ENCODE peak calls at places on chromosomes 7 and 10, in seven cellular contexts. One of them, this sample, is unnamed.

GRCh38 chr10:2980791-2981360 is 86.5 kb upstream of the PFKP start:
- DNase-seq in colonic mucosa: peak
- DNase-seq in left kidney: no peak
- DNase-seq in GM12891: no peak
- DNase-seq in NCI-H524: no peak
- DNase-seq in GM04504: no peak
- DNase-seq in RCC 7860: peak
- DNase-seq in this sample: no peak

GRCh38 chr10:103698266-103698665 is 157.1 kb downstream of the SH3PXD2A start:
- DNase-seq in RCC 7860: no peak
- DNase-seq in GM12891: no peak
- DNase-seq in colonic mucosa: no peak
- DNase-seq in GM04504: no peak
- DNase-seq in NCI-H524: no peak
- DNase-seq in left kidney: no peak
- DNase-seq in this sample: no peak

GRCh38 chr10:36671607-36672006 is 453.8 kb upstream of the ANKRD30A start:
- DNase-seq in GM04504: no peak
- DNase-seq in left kidney: no peak
- DNase-seq in NCI-H524: no peak
- DNase-seq in colonic mucosa: no peak
- DNase-seq in GM12891: no peak
- DNase-seq in RCC 7860: no peak
- DNase-seq in this sample: no peak

GRCh38 chr7:105680505-105681187 is 99.4 kb upstream of the EFCAB10 start:
- DNase-seq in NCI-H524: no peak
- DNase-seq in GM12891: no peak
- DNase-seq in RCC 7860: no peak
- DNase-seq in colonic mucosa: peak
- DNase-seq in GM04504: no peak
- DNase-seq in left kidney: no peak
- DNase-seq in this sample: no peak

GRCh38 chr10:33314788-33315561 is 19.5 kb downstream of the NRP1 start:
- DNase-seq in left kidney: no peak
- DNase-seq in GM04504: no peak
- DNase-seq in GM12891: no peak
- DNase-seq in RCC 7860: no peak
- DNase-seq in NCI-H524: no peak
- DNase-seq in colonic mucosa: no peak
- DNase-seq in this sample: no peak

GRCh38 chr7:24724451-24725190 is 32.6 kb downstream of the GSDME start:
- DNase-seq in RCC 7860: no peak
- DNase-seq in GM04504: no peak
- DNase-seq in left kidney: no peak
- DNase-seq in NCI-H524: no peak
- DNase-seq in GM12891: no peak
- DNase-seq in colonic mucosa: no peak
- DNase-seq in this sample: no peak

GRCh38 chr7:129853661-129854268 is 99.0 kb downstream of the UBE2H start:
- DNase-seq in NCI-H524: no peak
- DNase-seq in GM04504: no peak
- DNase-seq in RCC 7860: no peak
- DNase-seq in GM12891: no peak
- DNase-seq in left kidney: no peak
- DNase-seq in colonic mucosa: no peak
- DNase-seq in this sample: no peak

GRCh38 chr10:16835223-16835622 is 18.0 kb upstream of the RSU1 start:
- DNase-seq in RCC 7860: no peak
- DNase-seq in colonic mucosa: no peak
- DNase-seq in GM12891: no peak
- DNase-seq in left kidney: no peak
- DNase-seq in GM04504: no peak
- DNase-seq in NCI-H524: no peak
- DNase-seq in this sample: no peak

GRCh38 chr7:47520408-47520807 is 61.5 kb downstream of the TNS3 start:
- DNase-seq in GM04504: peak
- DNase-seq in NCI-H524: no peak
- DNase-seq in GM12891: no peak
- DNase-seq in colonic mucosa: peak
- DNase-seq in RCC 7860: no peak
- DNase-seq in left kidney: no peak
- DNase-seq in this sample: no peak

GRCh38 chr10:75405201-75406143 is 3.9 kb upstream of the ZNF503 start:
- DNase-seq in RCC 7860: no peak
- DNase-seq in colonic mucosa: peak
- DNase-seq in GM04504: no peak
- DNase-seq in left kidney: peak
- DNase-seq in NCI-H524: peak
- DNase-seq in GM12891: no peak
- DNase-seq in this sample: no peak

GRCh38 chr10:22534849-22535604 is 179.4 kb downstream of the PIP4K2A start:
- DNase-seq in colonic mucosa: no peak
- DNase-seq in GM04504: no peak
- DNase-seq in RCC 7860: no peak
- DNase-seq in left kidney: no peak
- DNase-seq in NCI-H524: no peak
- DNase-seq in GM12891: no peak
- DNase-seq in this sample: peak

GRCh38 chr7:93723424-93724124 is 149.1 kb upstream of the CALCR start:
- DNase-seq in left kidney: no peak
- DNase-seq in NCI-H524: no peak
- DNase-seq in colonic mucosa: no peak
- DNase-seq in GM04504: no peak
- DNase-seq in RCC 7860: no peak
- DNase-seq in GM12891: no peak
- DNase-seq in this sample: no peak

GRCh38 chr10:78597791-78598555 is 470.8 kb upstream of the ZMIZ1 start:
- DNase-seq in GM12891: no peak
- DNase-seq in RCC 7860: no peak
- DNase-seq in left kidney: no peak
- DNase-seq in NCI-H524: no peak
- DNase-seq in GM04504: no peak
- DNase-seq in colonic mucosa: no peak
- DNase-seq in this sample: no peak

GRCh38 chr10:28668363-28669226 is 8.7 kb upstream of the BAMBI start:
- DNase-seq in NCI-H524: peak
- DNase-seq in colonic mucosa: peak
- DNase-seq in left kidney: peak
- DNase-seq in GM04504: no peak
- DNase-seq in RCC 7860: no peak
- DNase-seq in GM12891: no peak
- DNase-seq in this sample: no peak

GRCh38 chr7:48680996-48681395 is 243.4 kb upstream of the CDC14C start:
- DNase-seq in GM04504: no peak
- DNase-seq in RCC 7860: no peak
- DNase-seq in colonic mucosa: no peak
- DNase-seq in NCI-H524: no peak
- DNase-seq in GM12891: no peak
- DNase-seq in left kidney: no peak
- DNase-seq in this sample: no peak

GRCh38 chr7:81638216-81638615 is 131.6 kb downstream of the HGF start:
- DNase-seq in left kidney: peak
- DNase-seq in GM04504: peak
- DNase-seq in RCC 7860: no peak
- DNase-seq in colonic mucosa: no peak
- DNase-seq in NCI-H524: no peak
- DNase-seq in GM12891: no peak
- DNase-seq in this sample: no peak

GRCh38 chr7:131995324-131995723 is 438.9 kb upstream of the PODXL start:
- DNase-seq in colonic mucosa: no peak
- DNase-seq in RCC 7860: no peak
- DNase-seq in GM12891: no peak
- DNase-seq in NCI-H524: no peak
- DNase-seq in left kidney: no peak
- DNase-seq in GM04504: no peak
- DNase-seq in this sample: no peak